ENCODE peak calls at places on chromosomes 2 and 18, in five cellular contexts. Q is KBM-7; B is activated CD4-positive, alpha-beta T cell treated with anti-CD3 and anti-CD28 coated beads, Interleukin-2, amount 50 U/mL, for 48 hours; Y is prostate gland; C is fibroblast of mammary gland. P is an unnamed sample.

GRCh38 chr2:101516833-101517690 is 42.1 kb upstream of the RFX8 start:
- DNase-seq in Q (peak; percentile 78), C (peak; percentile 99), B (peak; percentile 52), Y (no peak), P (peak; percentile 35)

GRCh38 chr2:80256396-80257167 is 48.0 kb downstream of the LRRTM1 start:
- DNase-seq in C (peak; percentile 29), B (no peak), Q (peak; percentile 10), Y (no peak), P (no peak)

GRCh38 chr2:85468704-85469349 is 50.3 kb downstream of the SH2D6 start:
- DNase-seq in Y (peak; percentile 43), Q (no peak), B (no peak), C (peak; percentile 61), P (no peak)

GRCh38 chr2:239768031-239768800 is 256.9 kb downstream of the NDUFA10 start:
- DNase-seq in Q (no peak), C (no peak), Y (no peak), B (no peak), P (no peak)

GRCh38 chr2:1995987-1996386 is 251.7 kb upstream of the PXDN start:
- DNase-seq in Y (no peak), Q (peak; percentile 88), C (no peak), B (peak; percentile 5), P (no peak)

GRCh38 chr2:157460897-157461296 is 17.0 kb upstream of the CYTIP start:
- DNase-seq in Y (no peak), B (no peak), Q (no peak), C (no peak), P (no peak)

GRCh38 chr2:222778400-222778799 is 82.4 kb upstream of the ACSL3 start:
- DNase-seq in Y (no peak), C (no peak), Q (no peak), B (no peak), P (no peak)

GRCh38 chr2:159904565-159905281 is 106.7 kb upstream of the CD302 start:
- DNase-seq in Y (peak; percentile 20), Q (peak; percentile 85), C (no peak), B (peak; percentile 87), P (peak; percentile 88)

GRCh38 chr18:22713511-22713910 is 219.6 kb upstream of the RBBP8 start:
- DNase-seq in Q (no peak), B (no peak), C (no peak), Y (no peak), P (no peak)

GRCh38 chr2:211161236-211161635 is 604.8 kb downstream of the CPS1 start:
- DNase-seq in Y (no peak), Q (no peak), B (no peak), C (no peak), P (no peak)

GRCh38 chr2:231132126-231132525 is 7.3 kb upstream of the HTR2B start:
- DNase-seq in Q (no peak), Y (no peak), C (peak; percentile 57), B (no peak), P (no peak)

GRCh38 chr2:232776435-232776834 is at the start of gene KCNJ13:
- DNase-seq in Y (no peak), B (no peak), Q (no peak), C (no peak), P (no peak)

GRCh38 chr2:43459455-43459854 is 136.4 kb downstream of the THADA start:
- DNase-seq in C (peak; percentile 97), Y (no peak), Q (no peak), B (no peak), P (no peak)

GRCh38 chr2:108129636-108130035 is 110.1 kb upstream of the SULT1C3 start:
- DNase-seq in C (no peak), Q (no peak), Y (no peak), B (no peak), P (no peak)

GRCh38 chr2:73970850-73971471 is 13.7 kb upstream of the TET3 start:
- DNase-seq in Q (peak; percentile 87), Y (no peak), B (peak; percentile 60), C (peak; percentile 44), P (peak; percentile 53)

GRCh38 chr2:217905906-217906305 is 96.9 kb downstream of the TNS1 start:
- DNase-seq in B (no peak), C (no peak), Y (no peak), Q (no peak), P (no peak)

GRCh38 chr2:104746790-104747320 is 107.1 kb upstream of the POU3F3 start:
- DNase-seq in Y (no peak), C (no peak), Q (no peak), B (no peak), P (no peak)

GRCh38 chr18:48926420-48926857 is 24.3 kb downstream of the SMAD7 start:
- DNase-seq in Q (no peak), Y (no peak), B (no peak), C (no peak), P (no peak)

GRCh38 chr2:224987733-224988132 is 54.5 kb downstream of the DOCK10 start:
- DNase-seq in Y (no peak), C (peak; percentile 73), B (no peak), Q (no peak), P (no peak)

GRCh38 chr2:207041279-207041678 is 102.0 kb downstream of the CPO start:
- DNase-seq in Q (no peak), Y (no peak), C (peak; percentile 15), B (no peak), P (no peak)